ENCODE peak calls at places on chromosome 10, in eight cellular contexts. U is ovary, T is cardiac fibroblast, S is HAP-1, A is OCI-LY7, N is NCI-H345, K is adipocyte, C is T-helper 2 cell. B is an unnamed sample.
A peak's percentile ranks its signal among the peaks of the same experiment; 100 is the strongest.

GRCh38 chr10:126065751-126066150 is 169.4 kb downstream of the FANK1 start:
- DNase-seq in C (no peak), K (no peak), A (no peak), N (no peak), U (no peak), S (no peak), T (peak; percentile 14), B (no peak)

GRCh38 chr10:69906425-69906824 is 104.7 kb downstream of the COL13A1 start:
- DNase-seq in K (no peak), S (no peak), C (no peak), T (no peak), U (no peak), N (no peak), A (peak; percentile 11), B (no peak)

GRCh38 chr10:127649642-127650041 is 87.3 kb upstream of the FOXI2 start:
- DNase-seq in N (no peak), U (no peak), T (no peak), S (no peak), A (peak; percentile 11), C (no peak), K (no peak), B (no peak)

GRCh38 chr10:43427166-43427825 is 9.6 kb upstream of the ZNF487 start:
- DNase-seq in S (no peak), K (no peak), U (no peak), C (no peak), A (no peak), N (no peak), T (no peak), B (no peak)

GRCh38 chr10:62723375-62723774 is 81.1 kb upstream of the ADO start:
- DNase-seq in T (no peak), C (no peak), U (no peak), A (no peak), S (no peak), N (no peak), K (no peak), B (no peak)

GRCh38 chr10:63318491-63318890 is 147.3 kb downstream of the JMJD1C start:
- DNase-seq in S (no peak), K (no peak), C (no peak), T (peak; percentile 38), U (no peak), N (no peak), A (no peak), B (no peak)

GRCh38 chr10:106863549-106863948 is 301.0 kb downstream of the SORCS1 start:
- DNase-seq in N (no peak), S (no peak), A (no peak), C (no peak), K (no peak), U (no peak), T (no peak), B (no peak)

GRCh38 chr10:95360122-95360715 is 69.4 kb upstream of the PDLIM1 start:
- DNase-seq in S (no peak), K (peak; percentile 5), N (no peak), C (no peak), U (no peak), A (peak; percentile 28), T (peak; percentile 42), B (no peak)

GRCh38 chr10:25631471-25631870 is 302.6 kb upstream of the MYO3A start:
- DNase-seq in K (no peak), U (no peak), C (no peak), T (peak; percentile 40), S (no peak), N (no peak), A (no peak), B (no peak)

GRCh38 chr10:70715853-70716795 is 43.8 kb downstream of the ADAMTS14 start:
- DNase-seq in C (no peak), A (no peak), S (no peak), N (peak; percentile 94), U (no peak), T (peak; percentile 69), K (peak; percentile 29), B (no peak)

GRCh38 chr10:100743626-100744135 is 1.7 kb upstream of the PAX2 start:
- DNase-seq in U (no peak), N (peak; percentile 23), A (peak; percentile 70), C (no peak), S (peak; percentile 49), K (peak; percentile 63), T (peak; percentile 77), B (no peak)

GRCh38 chr10:69677914-69678654 is 48.0 kb downstream of the FAM241B start:
- DNase-seq in S (no peak), U (no peak), N (no peak), C (no peak), K (no peak), A (no peak), T (no peak), B (no peak)

GRCh38 chr10:58820862-58821559 is 308.3 kb downstream of the BICC1 start:
- DNase-seq in A (no peak), T (peak; percentile 65), U (no peak), S (no peak), N (no peak), C (no peak), K (peak; percentile 56), B (no peak)

GRCh38 chr10:99768430-99769011 is 13.9 kb upstream of the ABCC2 start:
- DNase-seq in N (no peak), S (no peak), C (no peak), A (no peak), K (peak; percentile 51), T (no peak), U (no peak), B (no peak)

GRCh38 chr10:97875391-97875790 is 25.7 kb downstream of the GOLGA7B start:
- DNase-seq in C (no peak), U (no peak), T (no peak), N (no peak), S (no peak), A (no peak), K (no peak), B (no peak)

B was measured in left ventricle myocardium inferior.